ENCODE peak calls at places on chromosomes 11 and 22, in seven cellular contexts. X is AG04450, U is psoas muscle, O is mammary epithelial cell, L is AG09309, N is tibial nerve, W is heart right ventricle. S is an unnamed sample.

GRCh38 chr11:2929880-2930704 is 872 bp upstream of the PHLDA2 start:
- DNase-seq in X (peak), U (peak), O (peak), L (no peak), N (no peak), W (peak), S (no peak)

GRCh38 chr11:62543680-62544444 is 2.7 kb downstream of the AHNAK start:
- DNase-seq in X (no peak), U (no peak), O (no peak), L (no peak), N (no peak), W (no peak), S (no peak)

GRCh38 chr11:3196161-3197043 is 22.2 kb downstream of the MRGPRG start:
- DNase-seq in X (no peak), U (peak), O (no peak), L (no peak), N (no peak), W (no peak), S (no peak)

GRCh38 chr22:48077699-48078098 is 1315.2 kb downstream of the TBC1D22A start:
- DNase-seq in X (no peak), U (no peak), O (no peak), L (no peak), N (no peak), W (no peak), S (no peak)

GRCh38 chr11:46281374-46281831 is 3.9 kb downstream of the CREB3L1 start:
- DNase-seq in X (no peak), U (no peak), O (no peak), L (no peak), N (no peak), W (no peak), S (no peak)

GRCh38 chr11:6862961-6863360 is at the start of gene OR10A2:
- DNase-seq in X (no peak), U (no peak), O (peak), L (no peak), N (no peak), W (no peak), S (peak)

GRCh38 chr11:28621648-28622215 is 513.5 kb downstream of the METTL15 start:
- DNase-seq in X (no peak), U (no peak), O (no peak), L (no peak), N (no peak), W (no peak), S (peak)

GRCh38 chr11:3163241-3163981 is 1.7 kb downstream of the OSBPL5 start:
- DNase-seq in X (no peak), U (peak), O (no peak), L (no peak), N (peak), W (peak), S (no peak)

GRCh38 chr11:1953489-1954284 is 6.6 kb downstream of the MRPL23 start:
- DNase-seq in X (no peak), U (peak), O (no peak), L (no peak), N (peak), W (peak), S (no peak)

GRCh38 chr11:65787649-65788622 is 1.1 kb downstream of the OVOL1 start:
- DNase-seq in X (no peak), U (peak), O (no peak), L (no peak), N (no peak), W (no peak), S (no peak)

GRCh38 chr22:36977947-36978660 is 41.1 kb downstream of the TST start:
- DNase-seq in X (peak), U (peak), O (peak), L (peak), N (peak), W (peak), S (peak)

GRCh38 chr22:36296690-36297089 is 43.8 kb downstream of the APOL1 start:
- DNase-seq in X (no peak), U (peak), O (no peak), L (no peak), N (no peak), W (no peak), S (no peak)

GRCh38 chr11:58999291-58999680 is 60.0 kb downstream of the GLYATL1 start:
- DNase-seq in X (no peak), U (no peak), O (no peak), L (no peak), N (no peak), W (no peak), S (no peak)

GRCh38 chr11:85444479-85444878 is 182.7 kb downstream of the DLG2 start:
- DNase-seq in X (no peak), U (no peak), O (no peak), L (no peak), N (no peak), W (no peak), S (no peak)

GRCh38 chr22:41596776-41597634 is 7.4 kb upstream of the PMM1 start:
- DNase-seq in X (no peak), U (peak), O (peak), L (no peak), N (no peak), W (peak), S (no peak)

GRCh38 chr11:16070573-16070972 is 285.8 kb downstream of the SOX6 start:
- DNase-seq in X (no peak), U (no peak), O (no peak), L (no peak), N (no peak), W (no peak), S (no peak)

GRCh38 chr11:43589601-43590250 is 90.8 kb upstream of the HSD17B12 start:
- DNase-seq in X (no peak), U (no peak), O (peak), L (no peak), N (no peak), W (no peak), S (no peak)

GRCh38 chr11:120337896-120338840 is 2.0 kb downstream of the ARHGEF12 start:
- DNase-seq in X (no peak), U (no peak), O (no peak), L (no peak), N (no peak), W (no peak), S (no peak)

GRCh38 chr11:19193916-19194315 is 7.9 kb downstream of the CSRP3 start:
- DNase-seq in X (no peak), U (no peak), O (no peak), L (no peak), N (no peak), W (no peak), S (no peak)

GRCh38 chr11:83249972-83250593 is 36.1 kb downstream of the CCDC90B start:
- DNase-seq in X (peak), U (no peak), O (peak), L (no peak), N (no peak), W (no peak), S (peak)

GRCh38 chr11:120137187-120137610 is 714 bp downstream of the TRIM29 start:
- DNase-seq in X (no peak), U (no peak), O (no peak), L (no peak), N (no peak), W (no peak), S (no peak)

GRCh38 chr11:17730608-17731462 is 3.7 kb upstream of the KCNC1 start:
- DNase-seq in X (peak), U (peak), O (peak), L (peak), N (peak), W (peak), S (peak)

GRCh38 chr11:31856248-31856647 is 45.1 kb upstream of the PAX6 start:
- DNase-seq in X (no peak), U (no peak), O (peak), L (no peak), N (no peak), W (no peak), S (no peak)

GRCh38 chr11:103942646-103943045 is 93.8 kb upstream of the DDI1 start:
- DNase-seq in X (no peak), U (no peak), O (no peak), L (no peak), N (no peak), W (no peak), S (no peak)

GRCh38 chr11:17877886-17878285 is 135.0 kb downstream of the SERGEF start:
- DNase-seq in X (no peak), U (no peak), O (no peak), L (no peak), N (no peak), W (no peak), S (no peak)

GRCh38 chr11:44805596-44805995 is 78.8 kb downstream of the TSPAN18 start:
- DNase-seq in X (no peak), U (no peak), O (no peak), L (no peak), N (no peak), W (no peak), S (no peak)

GRCh38 chr22:41565403-41566054 is 4.7 kb downstream of the CSDC2 start:
- DNase-seq in X (peak), U (no peak), O (peak), L (no peak), N (no peak), W (no peak), S (peak)

GRCh38 chr11:3130269-3131071 is 34.6 kb downstream of the OSBPL5 start:
- DNase-seq in X (no peak), U (peak), O (peak), L (no peak), N (no peak), W (peak), S (no peak)

GRCh38 chr22:43317252-43317651 is 25.9 kb downstream of the SCUBE1 start:
- DNase-seq in X (no peak), U (no peak), O (no peak), L (no peak), N (no peak), W (no peak), S (no peak)

GRCh38 chr22:44828193-44828592 is 75.8 kb downstream of the ARHGAP8 start:
- DNase-seq in X (no peak), U (no peak), O (no peak), L (no peak), N (no peak), W (no peak), S (no peak)

GRCh38 chr11:4094348-4095291 is at the start of gene RRM1:
- DNase-seq in X (peak), U (peak), O (peak), L (peak), N (peak), W (peak), S (peak)

GRCh38 chr22:33984741-33985287 is 64.5 kb upstream of the LARGE1 start:
- DNase-seq in X (no peak), U (no peak), O (no peak), L (no peak), N (no peak), W (no peak), S (no peak)

GRCh38 chr22:23675502-23676415 is 15.1 kb upstream of the RGL4 start:
- DNase-seq in X (no peak), U (peak), O (no peak), L (no peak), N (no peak), W (peak), S (no peak)

GRCh38 chr11:132422725-132423124 is 1052.3 kb downstream of the NTM start:
- DNase-seq in X (no peak), U (no peak), O (no peak), L (no peak), N (no peak), W (no peak), S (no peak)

GRCh38 chr11:2088284-2088683 is 50.9 kb downstream of the IGF2 start:
- DNase-seq in X (no peak), U (no peak), O (no peak), L (no peak), N (no peak), W (no peak), S (no peak)

GRCh38 chr22:27045103-27045940 is 387.9 kb downstream of the MIAT start:
- DNase-seq in X (no peak), U (no peak), O (peak), L (no peak), N (no peak), W (no peak), S (no peak)

GRCh38 chr22:37633693-37634504 is 5.6 kb upstream of the SH3BP1 start:
- DNase-seq in X (peak), U (peak), O (no peak), L (peak), N (peak), W (peak), S (peak)

GRCh38 chr11:13473013-13473722 is 10.1 kb upstream of the BTBD10 start:
- DNase-seq in X (no peak), U (no peak), O (no peak), L (no peak), N (no peak), W (no peak), S (no peak)

GRCh38 chr11:134313379-134313778 is 18.4 kb upstream of the GLB1L2 start:
- DNase-seq in X (no peak), U (no peak), O (no peak), L (no peak), N (no peak), W (no peak), S (no peak)

GRCh38 chr11:122983438-122984185 is 2.0 kb upstream of the BSX start:
- DNase-seq in X (no peak), U (no peak), O (no peak), L (no peak), N (no peak), W (no peak), S (no peak)

DNA sequence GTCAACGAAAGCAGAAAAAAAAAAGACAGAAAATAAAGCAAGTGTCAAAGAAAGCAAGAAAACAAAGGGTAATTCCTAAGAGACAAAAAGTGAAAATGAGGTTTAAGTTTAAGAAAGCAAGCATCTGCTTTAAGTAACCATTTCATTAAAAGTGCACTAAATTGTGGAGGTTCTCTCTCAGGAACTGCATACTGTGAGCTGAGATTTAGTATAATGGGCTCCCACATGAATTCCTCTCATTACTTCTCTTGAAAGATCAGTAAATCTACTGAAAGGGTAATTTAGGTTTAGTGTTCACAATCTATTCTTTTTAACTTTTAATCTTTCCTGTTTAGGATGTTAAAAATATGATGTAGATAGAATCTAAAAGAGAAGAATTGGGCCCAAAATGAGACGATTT is 465.3 kb upstream of the ARHGAP42 start:
- DNase-seq in X (no peak), U (no peak), O (no peak), L (no peak), N (no peak), W (no peak), S (no peak)
- H3K4me3 ChIP-seq in X (no peak), U (no peak), O (no peak), L (no peak), N (no peak), W (no peak), S (no peak)

GRCh38 chr11:67503119-67504022 is 1.8 kb downstream of the PITPNM1 start:
- DNase-seq in X (no peak), U (no peak), O (no peak), L (no peak), N (no peak), W (no peak), S (no peak)
- H3K4me3 ChIP-seq in X (peak), U (peak), O (peak), L (peak), N (peak), W (peak), S (peak)

DNA sequence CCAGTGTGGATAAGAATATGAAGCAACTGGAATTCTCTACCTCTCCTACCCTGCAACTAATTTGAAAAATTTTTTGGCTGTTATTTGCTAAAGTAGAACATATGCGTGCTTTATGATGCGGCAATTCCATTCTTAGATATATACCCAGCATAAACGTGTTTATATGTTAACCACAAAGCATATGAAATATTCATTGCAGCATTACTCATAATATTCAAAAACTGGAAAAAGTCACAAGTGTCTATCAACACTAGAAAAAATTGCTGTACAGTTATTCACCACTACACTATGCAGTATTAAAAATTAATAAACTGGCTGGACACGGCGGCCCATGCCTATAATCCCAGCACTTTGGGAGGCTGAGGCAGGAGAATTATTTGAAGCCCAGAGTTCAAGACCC is 226.4 kb downstream of the LUZP2 start:
- DNase-seq in X (no peak), U (no peak), O (no peak), L (no peak), N (no peak), W (no peak), S (no peak)
- H3K4me3 ChIP-seq in X (no peak), U (no peak), O (no peak), L (no peak), N (no peak), W (no peak), S (no peak)

GRCh38 chr22:19718255-19719054 is 4.2 kb downstream of the SEPTIN5 start:
- DNase-seq in X (no peak), U (no peak), O (no peak), L (no peak), N (no peak), W (no peak), S (no peak)

GRCh38 chr22:19720999-19721485 is 2.3 kb upstream of the GP1BB start:
- DNase-seq in X (no peak), U (no peak), O (no peak), L (no peak), N (no peak), W (peak), S (no peak)

GRCh38 chr22:19719055-19719482 is 4.3 kb upstream of the GP1BB start:
- DNase-seq in X (no peak), U (no peak), O (no peak), L (no peak), N (no peak), W (peak), S (no peak)

GRCh38 chr22:19720150-19720827 is 3.0 kb upstream of the GP1BB start:
- DNase-seq in X (no peak), U (no peak), O (no peak), L (no peak), N (no peak), W (peak), S (no peak)

GRCh38 chr22:19719488-19720021 is 3.8 kb upstream of the GP1BB start:
- DNase-seq in X (no peak), U (no peak), O (no peak), L (no peak), N (no peak), W (peak), S (no peak)
- H3K4me3 ChIP-seq in X (peak), U (peak), O (no peak), L (peak), N (no peak), W (peak), S (no peak)

DNA sequence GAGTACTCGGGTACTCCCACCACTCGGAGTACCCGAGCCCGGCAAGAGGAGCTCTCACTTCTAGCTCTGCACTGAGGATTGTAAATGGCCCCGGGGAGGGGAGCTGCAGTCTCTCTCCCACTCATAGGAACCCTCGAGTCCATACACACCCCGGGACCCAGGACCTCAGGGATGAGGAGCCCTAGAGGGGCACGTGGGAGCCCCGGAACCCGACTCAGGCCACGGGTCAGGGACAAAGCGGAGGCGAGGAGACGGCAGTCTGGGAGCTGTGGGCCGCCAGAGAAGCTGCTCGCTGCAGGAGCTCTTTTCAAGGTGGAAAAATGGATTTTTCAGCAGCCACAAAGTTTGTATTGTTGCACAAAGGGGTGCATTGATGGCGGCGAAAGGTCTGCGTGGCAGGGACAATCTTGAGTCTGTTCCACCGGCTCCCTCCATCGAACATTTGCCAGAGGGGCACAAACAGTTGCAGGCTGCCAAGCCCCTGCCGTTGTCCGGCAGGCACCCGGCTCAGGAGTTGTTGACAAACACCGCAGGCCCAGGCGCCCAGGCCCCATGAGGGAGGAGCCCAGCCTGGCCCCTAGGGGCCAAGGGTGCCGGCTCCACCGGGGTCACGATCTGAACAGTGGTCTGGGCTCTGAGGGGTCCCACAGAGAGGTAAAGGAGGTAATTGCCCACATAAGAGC is 5.7 kb upstream of the FLI1 start:
- DNase-seq in X (no peak), U (no peak), O (no peak), L (no peak), N (no peak), W (no peak), S (no peak)
- H3K4me3 ChIP-seq in X (no peak), U (no peak), O (no peak), L (no peak), N (no peak), W (no peak), S (no peak)

GRCh38 chr22:25413620-25414019 is 150.9 kb upstream of the GRK3 start:
- DNase-seq in X (no peak), U (no peak), O (no peak), L (no peak), N (no peak), W (no peak), S (no peak)
- H3K4me3 ChIP-seq in X (no peak), U (no peak), O (no peak), L (no peak), N (no peak), W (no peak), S (no peak)

GRCh38 chr11:113838005-113838404 is 37.4 kb downstream of the USP28 start:
- DNase-seq in X (no peak), U (no peak), O (no peak), L (no peak), N (no peak), W (no peak), S (no peak)
- H3K4me3 ChIP-seq in X (no peak), U (no peak), O (no peak), L (no peak), N (no peak), W (no peak), S (no peak)

GRCh38 chr22:50245214-50246072 is 620 bp upstream of the TUBGCP6 start:
- DNase-seq in X (no peak), U (peak), O (peak), L (no peak), N (no peak), W (no peak), S (no peak)

GRCh38 chr22:50247748-50248147 is 2.9 kb upstream of the TUBGCP6 start:
- DNase-seq in X (no peak), U (peak), O (no peak), L (no peak), N (no peak), W (no peak), S (no peak)

GRCh38 chr22:50248192-50249084 is 2.6 kb downstream of the HDAC10 start:
- DNase-seq in X (no peak), U (peak), O (no peak), L (no peak), N (no peak), W (no peak), S (no peak)

GRCh38 chr22:50244420-50245213 is at the start of gene TUBGCP6:
- DNase-seq in X (peak), U (peak), O (peak), L (peak), N (peak), W (peak), S (peak)

GRCh38 chr22:50246242-50247175 is 1.7 kb upstream of the TUBGCP6 start:
- DNase-seq in X (no peak), U (no peak), O (no peak), L (no peak), N (no peak), W (no peak), S (no peak)
- H3K4me3 ChIP-seq in X (peak), U (no peak), O (peak), L (no peak), N (peak), W (no peak), S (no peak)

S was measured in astrocyte of the cerebellum.